ENCODE peak calls at places on chromosomes 16 and 17, in ten cellular contexts. One of them, this sample, is unnamed.

GRCh38 chr17:81080056-81080455 is 45.1 kb downstream of the BAIAP2 start:
- ATAC-seq in heart right ventricle: no peak
- ATAC-seq in CD4-positive, CD25-positive, alpha-beta regulatory T cell: no peak
- ATAC-seq in left cardiac atrium: no peak
- ATAC-seq in foreskin keratinocyte: peak
- ATAC-seq in upper lobe of right lung: no peak
- ATAC-seq in upper lobe of left lung: no peak
- ATAC-seq in activated naive CD8-positive, alpha-beta T cell treated with anti-CD3 and anti-CD28 coated beads, Interleukin-2, amount 50 U/mL, for 24 hours: no peak
- ATAC-seq in activated T-cell treated with anti-CD3 and anti-CD28 coated beads, Interleukin-2, amount 50 U/mL, for 72 hours: no peak
- ATAC-seq in right lobe of liver: no peak
- ATAC-seq in this sample: no peak

GRCh38 chr17:19004601-19005441 is at the start of gene FAM83G:
- ATAC-seq in heart right ventricle: peak
- ATAC-seq in CD4-positive, CD25-positive, alpha-beta regulatory T cell: peak
- ATAC-seq in left cardiac atrium: peak
- ATAC-seq in foreskin keratinocyte: peak
- ATAC-seq in upper lobe of right lung: peak
- ATAC-seq in upper lobe of left lung: peak
- ATAC-seq in activated naive CD8-positive, alpha-beta T cell treated with anti-CD3 and anti-CD28 coated beads, Interleukin-2, amount 50 U/mL, for 24 hours: peak
- ATAC-seq in activated T-cell treated with anti-CD3 and anti-CD28 coated beads, Interleukin-2, amount 50 U/mL, for 72 hours: peak
- ATAC-seq in right lobe of liver: peak
- ATAC-seq in this sample: peak

GRCh38 chr17:1650731-1651558 is 1.3 kb upstream of the RILP start:
- ATAC-seq in heart right ventricle: no peak
- ATAC-seq in CD4-positive, CD25-positive, alpha-beta regulatory T cell: no peak
- ATAC-seq in left cardiac atrium: no peak
- ATAC-seq in foreskin keratinocyte: no peak
- ATAC-seq in upper lobe of right lung: no peak
- ATAC-seq in upper lobe of left lung: no peak
- ATAC-seq in activated naive CD8-positive, alpha-beta T cell treated with anti-CD3 and anti-CD28 coated beads, Interleukin-2, amount 50 U/mL, for 24 hours: no peak
- ATAC-seq in activated T-cell treated with anti-CD3 and anti-CD28 coated beads, Interleukin-2, amount 50 U/mL, for 72 hours: no peak
- ATAC-seq in right lobe of liver: peak
- ATAC-seq in this sample: no peak

GRCh38 chr16:55682086-55682485 is 26.3 kb downstream of the SLC6A2 start:
- ATAC-seq in heart right ventricle: no peak
- ATAC-seq in CD4-positive, CD25-positive, alpha-beta regulatory T cell: no peak
- ATAC-seq in left cardiac atrium: no peak
- ATAC-seq in foreskin keratinocyte: no peak
- ATAC-seq in upper lobe of right lung: no peak
- ATAC-seq in upper lobe of left lung: no peak
- ATAC-seq in activated naive CD8-positive, alpha-beta T cell treated with anti-CD3 and anti-CD28 coated beads, Interleukin-2, amount 50 U/mL, for 24 hours: no peak
- ATAC-seq in activated T-cell treated with anti-CD3 and anti-CD28 coated beads, Interleukin-2, amount 50 U/mL, for 72 hours: no peak
- ATAC-seq in right lobe of liver: no peak
- ATAC-seq in this sample: no peak

GRCh38 chr17:79547586-79547985 is 63.3 kb downstream of the RBFOX3 start:
- ATAC-seq in heart right ventricle: no peak
- ATAC-seq in CD4-positive, CD25-positive, alpha-beta regulatory T cell: no peak
- ATAC-seq in left cardiac atrium: no peak
- ATAC-seq in foreskin keratinocyte: no peak
- ATAC-seq in upper lobe of right lung: no peak
- ATAC-seq in upper lobe of left lung: peak
- ATAC-seq in activated naive CD8-positive, alpha-beta T cell treated with anti-CD3 and anti-CD28 coated beads, Interleukin-2, amount 50 U/mL, for 24 hours: no peak
- ATAC-seq in activated T-cell treated with anti-CD3 and anti-CD28 coated beads, Interleukin-2, amount 50 U/mL, for 72 hours: no peak
- ATAC-seq in right lobe of liver: no peak
- ATAC-seq in this sample: no peak

GRCh38 chr17:76753061-76753961 is 15.4 kb downstream of the MFSD11 start:
- ATAC-seq in heart right ventricle: no peak
- ATAC-seq in CD4-positive, CD25-positive, alpha-beta regulatory T cell: peak
- ATAC-seq in left cardiac atrium: no peak
- ATAC-seq in foreskin keratinocyte: peak
- ATAC-seq in upper lobe of right lung: no peak
- ATAC-seq in upper lobe of left lung: no peak
- ATAC-seq in activated naive CD8-positive, alpha-beta T cell treated with anti-CD3 and anti-CD28 coated beads, Interleukin-2, amount 50 U/mL, for 24 hours: peak
- ATAC-seq in activated T-cell treated with anti-CD3 and anti-CD28 coated beads, Interleukin-2, amount 50 U/mL, for 72 hours: peak
- ATAC-seq in right lobe of liver: no peak
- ATAC-seq in this sample: peak

GRCh38 chr17:63834431-63835166 is 7.1 kb upstream of the FTSJ3 start:
- ATAC-seq in heart right ventricle: no peak
- ATAC-seq in CD4-positive, CD25-positive, alpha-beta regulatory T cell: peak
- ATAC-seq in left cardiac atrium: peak
- ATAC-seq in foreskin keratinocyte: peak
- ATAC-seq in upper lobe of right lung: peak
- ATAC-seq in upper lobe of left lung: peak
- ATAC-seq in activated naive CD8-positive, alpha-beta T cell treated with anti-CD3 and anti-CD28 coated beads, Interleukin-2, amount 50 U/mL, for 24 hours: peak
- ATAC-seq in activated T-cell treated with anti-CD3 and anti-CD28 coated beads, Interleukin-2, amount 50 U/mL, for 72 hours: peak
- ATAC-seq in right lobe of liver: peak
- ATAC-seq in this sample: peak

GRCh38 chr16:61374071-61374470 is 662.2 kb downstream of the CDH8 start:
- ATAC-seq in heart right ventricle: no peak
- ATAC-seq in CD4-positive, CD25-positive, alpha-beta regulatory T cell: no peak
- ATAC-seq in left cardiac atrium: no peak
- ATAC-seq in foreskin keratinocyte: no peak
- ATAC-seq in upper lobe of right lung: no peak
- ATAC-seq in upper lobe of left lung: no peak
- ATAC-seq in activated naive CD8-positive, alpha-beta T cell treated with anti-CD3 and anti-CD28 coated beads, Interleukin-2, amount 50 U/mL, for 24 hours: no peak
- ATAC-seq in activated T-cell treated with anti-CD3 and anti-CD28 coated beads, Interleukin-2, amount 50 U/mL, for 72 hours: no peak
- ATAC-seq in right lobe of liver: no peak
- ATAC-seq in this sample: no peak

GRCh38 chr16:48235058-48235555 is 9.0 kb upstream of the LONP2 start:
- ATAC-seq in heart right ventricle: no peak
- ATAC-seq in CD4-positive, CD25-positive, alpha-beta regulatory T cell: no peak
- ATAC-seq in left cardiac atrium: no peak
- ATAC-seq in foreskin keratinocyte: no peak
- ATAC-seq in upper lobe of right lung: no peak
- ATAC-seq in upper lobe of left lung: no peak
- ATAC-seq in activated naive CD8-positive, alpha-beta T cell treated with anti-CD3 and anti-CD28 coated beads, Interleukin-2, amount 50 U/mL, for 24 hours: no peak
- ATAC-seq in activated T-cell treated with anti-CD3 and anti-CD28 coated beads, Interleukin-2, amount 50 U/mL, for 72 hours: no peak
- ATAC-seq in right lobe of liver: no peak
- ATAC-seq in this sample: no peak

GRCh38 chr16:66226762-66227161 is 139.7 kb upstream of the CDH5 start:
- ATAC-seq in heart right ventricle: peak
- ATAC-seq in CD4-positive, CD25-positive, alpha-beta regulatory T cell: no peak
- ATAC-seq in left cardiac atrium: peak
- ATAC-seq in foreskin keratinocyte: no peak
- ATAC-seq in upper lobe of right lung: no peak
- ATAC-seq in upper lobe of left lung: no peak
- ATAC-seq in activated naive CD8-positive, alpha-beta T cell treated with anti-CD3 and anti-CD28 coated beads, Interleukin-2, amount 50 U/mL, for 24 hours: no peak
- ATAC-seq in activated T-cell treated with anti-CD3 and anti-CD28 coated beads, Interleukin-2, amount 50 U/mL, for 72 hours: no peak
- ATAC-seq in right lobe of liver: no peak
- ATAC-seq in this sample: no peak

GRCh38 chr16:4576008-4576407 is 19.9 kb downstream of the C16orf96 start:
- ATAC-seq in heart right ventricle: no peak
- ATAC-seq in CD4-positive, CD25-positive, alpha-beta regulatory T cell: no peak
- ATAC-seq in left cardiac atrium: no peak
- ATAC-seq in foreskin keratinocyte: no peak
- ATAC-seq in upper lobe of right lung: no peak
- ATAC-seq in upper lobe of left lung: no peak
- ATAC-seq in activated naive CD8-positive, alpha-beta T cell treated with anti-CD3 and anti-CD28 coated beads, Interleukin-2, amount 50 U/mL, for 24 hours: no peak
- ATAC-seq in activated T-cell treated with anti-CD3 and anti-CD28 coated beads, Interleukin-2, amount 50 U/mL, for 72 hours: no peak
- ATAC-seq in right lobe of liver: no peak
- ATAC-seq in this sample: no peak

GRCh38 chr17:15510361-15510760 is 42.9 kb upstream of the CDRT4 start:
- ATAC-seq in heart right ventricle: no peak
- ATAC-seq in CD4-positive, CD25-positive, alpha-beta regulatory T cell: no peak
- ATAC-seq in left cardiac atrium: peak
- ATAC-seq in foreskin keratinocyte: peak
- ATAC-seq in upper lobe of right lung: no peak
- ATAC-seq in upper lobe of left lung: no peak
- ATAC-seq in activated naive CD8-positive, alpha-beta T cell treated with anti-CD3 and anti-CD28 coated beads, Interleukin-2, amount 50 U/mL, for 24 hours: no peak
- ATAC-seq in activated T-cell treated with anti-CD3 and anti-CD28 coated beads, Interleukin-2, amount 50 U/mL, for 72 hours: no peak
- ATAC-seq in right lobe of liver: no peak
- ATAC-seq in this sample: no peak

GRCh38 chr17:42248351-42249179 is 27.6 kb downstream of the STAT5B start:
- ATAC-seq in heart right ventricle: peak
- ATAC-seq in CD4-positive, CD25-positive, alpha-beta regulatory T cell: peak
- ATAC-seq in left cardiac atrium: peak
- ATAC-seq in foreskin keratinocyte: no peak
- ATAC-seq in upper lobe of right lung: peak
- ATAC-seq in upper lobe of left lung: peak
- ATAC-seq in activated naive CD8-positive, alpha-beta T cell treated with anti-CD3 and anti-CD28 coated beads, Interleukin-2, amount 50 U/mL, for 24 hours: peak
- ATAC-seq in activated T-cell treated with anti-CD3 and anti-CD28 coated beads, Interleukin-2, amount 50 U/mL, for 72 hours: peak
- ATAC-seq in right lobe of liver: peak
- ATAC-seq in this sample: peak

GRCh38 chr17:304461-304860 is 48.1 kb downstream of the RPH3AL start:
- ATAC-seq in heart right ventricle: no peak
- ATAC-seq in CD4-positive, CD25-positive, alpha-beta regulatory T cell: no peak
- ATAC-seq in left cardiac atrium: peak
- ATAC-seq in foreskin keratinocyte: no peak
- ATAC-seq in upper lobe of right lung: no peak
- ATAC-seq in upper lobe of left lung: no peak
- ATAC-seq in activated naive CD8-positive, alpha-beta T cell treated with anti-CD3 and anti-CD28 coated beads, Interleukin-2, amount 50 U/mL, for 24 hours: no peak
- ATAC-seq in activated T-cell treated with anti-CD3 and anti-CD28 coated beads, Interleukin-2, amount 50 U/mL, for 72 hours: no peak
- ATAC-seq in right lobe of liver: no peak
- ATAC-seq in this sample: no peak

GRCh38 chr17:75110307-75110937 is 653 bp downstream of the ARMC7 start:
- ATAC-seq in heart right ventricle: no peak
- ATAC-seq in CD4-positive, CD25-positive, alpha-beta regulatory T cell: no peak
- ATAC-seq in left cardiac atrium: no peak
- ATAC-seq in foreskin keratinocyte: no peak
- ATAC-seq in upper lobe of right lung: no peak
- ATAC-seq in upper lobe of left lung: peak
- ATAC-seq in activated naive CD8-positive, alpha-beta T cell treated with anti-CD3 and anti-CD28 coated beads, Interleukin-2, amount 50 U/mL, for 24 hours: no peak
- ATAC-seq in activated T-cell treated with anti-CD3 and anti-CD28 coated beads, Interleukin-2, amount 50 U/mL, for 72 hours: no peak
- ATAC-seq in right lobe of liver: peak
- ATAC-seq in this sample: no peak

GRCh38 chr17:73045722-73046121 is 46.8 kb downstream of the SLC39A11 start:
- ATAC-seq in heart right ventricle: no peak
- ATAC-seq in CD4-positive, CD25-positive, alpha-beta regulatory T cell: no peak
- ATAC-seq in left cardiac atrium: no peak
- ATAC-seq in foreskin keratinocyte: no peak
- ATAC-seq in upper lobe of right lung: no peak
- ATAC-seq in upper lobe of left lung: no peak
- ATAC-seq in activated naive CD8-positive, alpha-beta T cell treated with anti-CD3 and anti-CD28 coated beads, Interleukin-2, amount 50 U/mL, for 24 hours: no peak
- ATAC-seq in activated T-cell treated with anti-CD3 and anti-CD28 coated beads, Interleukin-2, amount 50 U/mL, for 72 hours: no peak
- ATAC-seq in right lobe of liver: no peak
- ATAC-seq in this sample: no peak

GRCh38 chr16:13939821-13940220 is 19.9 kb downstream of the ERCC4 start:
- ATAC-seq in heart right ventricle: no peak
- ATAC-seq in CD4-positive, CD25-positive, alpha-beta regulatory T cell: no peak
- ATAC-seq in left cardiac atrium: no peak
- ATAC-seq in foreskin keratinocyte: peak
- ATAC-seq in upper lobe of right lung: no peak
- ATAC-seq in upper lobe of left lung: no peak
- ATAC-seq in activated naive CD8-positive, alpha-beta T cell treated with anti-CD3 and anti-CD28 coated beads, Interleukin-2, amount 50 U/mL, for 24 hours: no peak
- ATAC-seq in activated T-cell treated with anti-CD3 and anti-CD28 coated beads, Interleukin-2, amount 50 U/mL, for 72 hours: peak
- ATAC-seq in right lobe of liver: no peak
- ATAC-seq in this sample: peak

GRCh38 chr17:1577657-1578428 is 15.3 kb upstream of the PITPNA start:
- ATAC-seq in heart right ventricle: peak
- ATAC-seq in CD4-positive, CD25-positive, alpha-beta regulatory T cell: no peak
- ATAC-seq in left cardiac atrium: peak
- ATAC-seq in foreskin keratinocyte: no peak
- ATAC-seq in upper lobe of right lung: peak
- ATAC-seq in upper lobe of left lung: peak
- ATAC-seq in activated naive CD8-positive, alpha-beta T cell treated with anti-CD3 and anti-CD28 coated beads, Interleukin-2, amount 50 U/mL, for 24 hours: peak
- ATAC-seq in activated T-cell treated with anti-CD3 and anti-CD28 coated beads, Interleukin-2, amount 50 U/mL, for 72 hours: no peak
- ATAC-seq in right lobe of liver: peak
- ATAC-seq in this sample: peak